ENCODE peak calls at places on chromosomes 16 and 17, in six cellular contexts. L is astrocyte, E is left ventricle myocardium inferior, P is pancreas, G is WERI-Rb-1, U is Peyer's patch. Q is an unnamed sample.

GRCh38 chr16:85353839-85354622 is 241.8 kb upstream of the CIBAR2 start:
- DNase-seq in L (no peak), E (no peak), P (no peak), G (no peak), U (no peak), Q (no peak)

GRCh38 chr17:65170839-65171238 is 33.7 kb downstream of the RGS9 start:
- DNase-seq in L (peak), E (peak), P (peak), G (no peak), U (no peak), Q (no peak)

GRCh38 chr17:75271233-75271954 is 363 bp upstream of the MIF4GD start:
- DNase-seq in L (peak), E (peak), P (peak), G (peak), U (peak), Q (peak)

GRCh38 chr17:83152745-83153611 is 73.6 kb downstream of the METRNL start:
- DNase-seq in L (no peak), E (peak), P (no peak), G (no peak), U (no peak), Q (no peak)

GRCh38 chr17:81272616-81273015 is 22.5 kb downstream of the SLC38A10 start:
- DNase-seq in L (no peak), E (no peak), P (no peak), G (no peak), U (no peak), Q (no peak)

GRCh38 chr16:1975432-1976215 is 3.8 kb downstream of the TBL3 start:
- DNase-seq in L (no peak), E (no peak), P (no peak), G (no peak), U (no peak), Q (no peak)

GRCh38 chr17:40303009-40303657 is 5.8 kb upstream of the RARA start:
- DNase-seq in L (peak), E (no peak), P (peak), G (peak), U (no peak), Q (peak)

GRCh38 chr16:25155553-25156460 is 44.3 kb downstream of the LCMT1 start:
- DNase-seq in L (peak), E (no peak), P (no peak), G (no peak), U (no peak), Q (no peak)

GRCh38 chr17:80424878-80425765 is 10.2 kb downstream of the ENDOV start:
- DNase-seq in L (no peak), E (no peak), P (no peak), G (no peak), U (peak), Q (no peak)

GRCh38 chr16:79887541-79888540 is 287.3 kb upstream of the MAF start:
- DNase-seq in L (no peak), E (no peak), P (no peak), G (no peak), U (no peak), Q (no peak)

GRCh38 chr16:56263711-56264608 is 72.7 kb downstream of the GNAO1 start:
- DNase-seq in L (no peak), E (peak), P (no peak), G (peak), U (no peak), Q (peak)

GRCh38 chr16:6605490-6605889 is 727.2 kb upstream of the RBFOX1 start:
- DNase-seq in L (no peak), E (no peak), P (no peak), G (no peak), U (no peak), Q (no peak)

GRCh38 chr16:55120408-55120807 is 189.7 kb downstream of the IRX5 start:
- DNase-seq in L (no peak), E (no peak), P (no peak), G (peak), U (no peak), Q (no peak)

GRCh38 chr17:29061036-29061435 is 18.1 kb downstream of the PIPOX start:
- DNase-seq in L (no peak), E (no peak), P (no peak), G (no peak), U (no peak), Q (no peak)

GRCh38 chr16:68644715-68645493 is at the start of gene CDH3:
- DNase-seq in L (no peak), E (no peak), P (peak), G (no peak), U (peak), Q (peak)

GRCh38 chr16:35391328-35391727 is 1931.9 kb downstream of the TP53TG3F start:
- DNase-seq in L (no peak), E (peak), P (peak), G (peak), U (no peak), Q (no peak)

GRCh38 chr16:84530590-84530989 is 26.1 kb upstream of the MEAK7 start:
- DNase-seq in L (no peak), E (no peak), P (no peak), G (no peak), U (no peak), Q (no peak)

GRCh38 chr16:17793354-17793753 is 322.6 kb upstream of the XYLT1 start:
- DNase-seq in L (no peak), E (no peak), P (no peak), G (no peak), U (no peak), Q (no peak)

GRCh38 chr17:82228842-82229685 is at the start of gene SLC16A3:
- DNase-seq in L (peak), E (peak), P (no peak), G (no peak), U (peak), Q (no peak)

GRCh38 chr16:57482845-57483545 is 3.3 kb downstream of the DOK4 start:
- DNase-seq in L (no peak), E (no peak), P (peak), G (no peak), U (peak), Q (no peak)

GRCh38 chr17:50111687-50112655 is 16.8 kb downstream of the PDK2 start:
- DNase-seq in L (no peak), E (peak), P (peak), G (peak), U (peak), Q (peak)

GRCh38 chr17:17413215-17413792 is 63.5 kb upstream of the MED9 start:
- DNase-seq in L (peak), E (no peak), P (no peak), G (no peak), U (no peak), Q (no peak)

GRCh38 chr17:64262125-64262421 is 987 bp downstream of the TEX2 start:
- DNase-seq in L (no peak), E (no peak), P (no peak), G (no peak), U (no peak), Q (no peak)

GRCh38 chr16:27922433-27922832 is 141.1 kb downstream of the GSG1L start:
- DNase-seq in L (no peak), E (no peak), P (no peak), G (no peak), U (no peak), Q (no peak)

GRCh38 chr16:55912022-55912421 is 36.8 kb upstream of the CES5A start:
- DNase-seq in L (no peak), E (peak), P (no peak), G (no peak), U (no peak), Q (no peak)

GRCh38 chr17:78615631-78616030 is 38.4 kb upstream of the DNAH17 start:
- DNase-seq in L (no peak), E (no peak), P (no peak), G (no peak), U (no peak), Q (no peak)

GRCh38 chr17:51128089-51128488 is 7.4 kb upstream of the SPAG9 start:
- DNase-seq in L (no peak), E (no peak), P (no peak), G (no peak), U (no peak), Q (no peak)

GRCh38 chr17:72498671-72499210 is 377.9 kb downstream of the SOX9 start:
- DNase-seq in L (no peak), E (no peak), P (no peak), G (no peak), U (no peak), Q (no peak)

GRCh38 chr17:75931062-75931461 is 9.8 kb downstream of the FBF1 start:
- DNase-seq in L (no peak), E (no peak), P (no peak), G (no peak), U (no peak), Q (no peak)

GRCh38 chr17:2173005-2173404 is 118.1 kb downstream of the HIC1 start:
- DNase-seq in L (peak), E (no peak), P (no peak), G (no peak), U (no peak), Q (no peak)

GRCh38 chr16:9257843-9258242 is 166.4 kb downstream of the HAPSTR1 start:
- DNase-seq in L (no peak), E (no peak), P (no peak), G (no peak), U (no peak), Q (no peak)

GRCh38 chr16:9256196-9256595 is 164.8 kb downstream of the HAPSTR1 start:
- DNase-seq in L (no peak), E (peak), P (peak), G (peak), U (peak), Q (peak)

GRCh38 chr16:9260665-9261064 is 169.2 kb downstream of the HAPSTR1 start:
- DNase-seq in L (no peak), E (peak), P (peak), G (no peak), U (peak), Q (no peak)

GRCh38 chr16:9259914-9260608 is 168.6 kb downstream of the HAPSTR1 start:
- DNase-seq in L (no peak), E (no peak), P (peak), G (no peak), U (no peak), Q (no peak)

GRCh38 chr16:9258423-9259051 is 167.1 kb downstream of the HAPSTR1 start:
- DNase-seq in L (peak), E (no peak), P (peak), G (peak), U (peak), Q (peak)
- TF ChIP-seq CTCF in L (peak), E (peak), P (peak), G (peak), U (peak), Q (peak)

GRCh38 chr17:53516643-53517042 is 306.1 kb upstream of the KIF2B start:
- DNase-seq in L (peak), E (no peak), P (peak), G (peak), U (no peak), Q (no peak)
- TF ChIP-seq CTCF in L (peak), E (no peak), P (no peak), G (peak), U (no peak), Q (peak)

DNA sequence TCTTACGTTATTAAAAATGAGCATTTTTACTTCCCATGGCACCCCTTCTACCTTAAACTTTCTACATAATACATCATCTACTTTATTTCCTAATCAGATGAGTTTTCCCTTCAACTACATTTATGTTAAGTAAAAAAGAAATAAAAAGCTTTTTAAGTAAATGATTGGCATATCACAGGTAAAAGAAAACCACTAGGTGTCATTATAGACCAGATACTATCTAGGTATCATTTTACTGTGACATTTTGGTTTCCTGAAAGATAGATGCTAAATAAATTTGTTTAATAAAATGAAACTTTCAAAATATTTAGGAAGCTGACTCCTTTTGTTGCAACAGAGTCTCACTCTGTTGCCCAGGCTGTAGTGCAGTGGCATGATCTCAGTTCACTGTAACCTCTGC is 3.8 kb upstream of the CMTM1 start:
- DNase-seq in L (no peak), E (no peak), P (no peak), G (no peak), U (no peak), Q (no peak)
- TF ChIP-seq CTCF in L (no peak), E (peak), P (no peak), G (no peak), U (peak), Q (no peak)

GRCh38 chr16:86924537-86924936 is 346.2 kb downstream of the FOXL1 start:
- DNase-seq in L (peak), E (no peak), P (no peak), G (no peak), U (peak), Q (no peak)
- TF ChIP-seq CTCF in L (no peak), E (no peak), P (no peak), G (no peak), U (no peak), Q (no peak)

Q was measured in neural crest cell.